ENCODE peak calls at places on chromosomes 3 and 15, in seven cellular contexts. One of them, this sample, is unnamed.

GRCh38 chr15:35583863-35584528 is 38.0 kb upstream of the DPH6 start:
- DNase-seq in cardiac muscle cell: peak; percentile 68
- DNase-seq in endothelial cell of umbilical vein: no peak
- DNase-seq in ascending aorta: no peak
- DNase-seq in H9: no peak
- DNase-seq in OCI-LY7: no peak
- DNase-seq in adrenal gland: peak; percentile 65
- DNase-seq in this sample: no peak

GRCh38 chr3:128845119-128845518 is 34.3 kb upstream of the ACAD9 start:
- DNase-seq in cardiac muscle cell: no peak
- DNase-seq in endothelial cell of umbilical vein: no peak
- DNase-seq in ascending aorta: no peak
- DNase-seq in H9: peak; percentile 73
- DNase-seq in OCI-LY7: peak; percentile 39
- DNase-seq in adrenal gland: no peak
- DNase-seq in this sample: no peak

GRCh38 chr15:74725241-74725774 is at the start of gene CYP1A1:
- DNase-seq in cardiac muscle cell: peak; percentile 3
- DNase-seq in endothelial cell of umbilical vein: no peak
- DNase-seq in ascending aorta: no peak
- DNase-seq in H9: peak; percentile 66
- DNase-seq in OCI-LY7: no peak
- DNase-seq in adrenal gland: peak; percentile 47
- DNase-seq in this sample: peak; percentile 67

GRCh38 chr3:112027839-112028238 is 6.7 kb upstream of the TMPRSS7 start:
- DNase-seq in cardiac muscle cell: peak; percentile 15
- DNase-seq in endothelial cell of umbilical vein: no peak
- DNase-seq in ascending aorta: no peak
- DNase-seq in H9: no peak
- DNase-seq in OCI-LY7: no peak
- DNase-seq in adrenal gland: peak; percentile 87
- DNase-seq in this sample: no peak

GRCh38 chr15:101689901-101690300 is 34.4 kb downstream of the TARS3 start:
- DNase-seq in cardiac muscle cell: peak; percentile 28
- DNase-seq in endothelial cell of umbilical vein: no peak
- DNase-seq in ascending aorta: no peak
- DNase-seq in H9: no peak
- DNase-seq in OCI-LY7: no peak
- DNase-seq in adrenal gland: peak; percentile 72
- DNase-seq in this sample: no peak

GRCh38 chr3:185820973-185821758 is 3.7 kb downstream of the IGF2BP2 start:
- DNase-seq in cardiac muscle cell: peak; percentile 84
- DNase-seq in endothelial cell of umbilical vein: peak; percentile 82
- DNase-seq in ascending aorta: no peak
- DNase-seq in H9: no peak
- DNase-seq in OCI-LY7: no peak
- DNase-seq in adrenal gland: no peak
- DNase-seq in this sample: no peak

GRCh38 chr3:185759523-185759922 is 65.3 kb downstream of the IGF2BP2 start:
- DNase-seq in cardiac muscle cell: no peak
- DNase-seq in endothelial cell of umbilical vein: no peak
- DNase-seq in ascending aorta: no peak
- DNase-seq in H9: no peak
- DNase-seq in OCI-LY7: no peak
- DNase-seq in adrenal gland: no peak
- DNase-seq in this sample: no peak

GRCh38 chr3:33089515-33089914 is 7.4 kb downstream of the GLB1 start:
- DNase-seq in cardiac muscle cell: no peak
- DNase-seq in endothelial cell of umbilical vein: no peak
- DNase-seq in ascending aorta: no peak
- DNase-seq in H9: no peak
- DNase-seq in OCI-LY7: peak; percentile 39
- DNase-seq in adrenal gland: no peak
- DNase-seq in this sample: no peak

GRCh38 chr15:51094606-51095569 is at the start of gene TNFAIP8L3:
- DNase-seq in cardiac muscle cell: peak; percentile 49
- DNase-seq in endothelial cell of umbilical vein: peak; percentile 53
- DNase-seq in ascending aorta: no peak
- DNase-seq in H9: peak; percentile 46
- DNase-seq in OCI-LY7: no peak
- DNase-seq in adrenal gland: no peak
- DNase-seq in this sample: no peak

GRCh38 chr15:90681480-90681879 is 35.7 kb upstream of the BLM start:
- DNase-seq in cardiac muscle cell: peak; percentile 84
- DNase-seq in endothelial cell of umbilical vein: peak; percentile 28
- DNase-seq in ascending aorta: no peak
- DNase-seq in H9: no peak
- DNase-seq in OCI-LY7: no peak
- DNase-seq in adrenal gland: no peak
- DNase-seq in this sample: no peak

GRCh38 chr15:82805994-82806406 is at the start of gene FSD2:
- DNase-seq in cardiac muscle cell: no peak
- DNase-seq in endothelial cell of umbilical vein: no peak
- DNase-seq in ascending aorta: no peak
- DNase-seq in H9: no peak
- DNase-seq in OCI-LY7: peak; percentile 89
- DNase-seq in adrenal gland: no peak
- DNase-seq in this sample: no peak

GRCh38 chr15:82810061-82810862 is 834 bp downstream of the WHAMM start:
- DNase-seq in cardiac muscle cell: peak; percentile 77
- DNase-seq in endothelial cell of umbilical vein: peak; percentile 60
- DNase-seq in ascending aorta: no peak
- DNase-seq in H9: peak; percentile 35
- DNase-seq in OCI-LY7: peak; percentile 64
- DNase-seq in adrenal gland: peak; percentile 62
- DNase-seq in this sample: peak; percentile 63

GRCh38 chr15:82809308-82810060 is at the start of gene WHAMM:
- DNase-seq in cardiac muscle cell: peak; percentile 99
- DNase-seq in endothelial cell of umbilical vein: peak; percentile 98
- DNase-seq in ascending aorta: peak; percentile 99
- DNase-seq in H9: peak; percentile 97
- DNase-seq in OCI-LY7: peak; percentile 97
- DNase-seq in adrenal gland: peak; percentile 99
- DNase-seq in this sample: peak; percentile 97

GRCh38 chr15:82808634-82809041 is 790 bp upstream of the WHAMM start:
- DNase-seq in cardiac muscle cell: no peak
- DNase-seq in endothelial cell of umbilical vein: no peak
- DNase-seq in ascending aorta: no peak
- DNase-seq in H9: no peak
- DNase-seq in OCI-LY7: peak; percentile 72
- DNase-seq in adrenal gland: no peak
- DNase-seq in this sample: no peak

DNA sequence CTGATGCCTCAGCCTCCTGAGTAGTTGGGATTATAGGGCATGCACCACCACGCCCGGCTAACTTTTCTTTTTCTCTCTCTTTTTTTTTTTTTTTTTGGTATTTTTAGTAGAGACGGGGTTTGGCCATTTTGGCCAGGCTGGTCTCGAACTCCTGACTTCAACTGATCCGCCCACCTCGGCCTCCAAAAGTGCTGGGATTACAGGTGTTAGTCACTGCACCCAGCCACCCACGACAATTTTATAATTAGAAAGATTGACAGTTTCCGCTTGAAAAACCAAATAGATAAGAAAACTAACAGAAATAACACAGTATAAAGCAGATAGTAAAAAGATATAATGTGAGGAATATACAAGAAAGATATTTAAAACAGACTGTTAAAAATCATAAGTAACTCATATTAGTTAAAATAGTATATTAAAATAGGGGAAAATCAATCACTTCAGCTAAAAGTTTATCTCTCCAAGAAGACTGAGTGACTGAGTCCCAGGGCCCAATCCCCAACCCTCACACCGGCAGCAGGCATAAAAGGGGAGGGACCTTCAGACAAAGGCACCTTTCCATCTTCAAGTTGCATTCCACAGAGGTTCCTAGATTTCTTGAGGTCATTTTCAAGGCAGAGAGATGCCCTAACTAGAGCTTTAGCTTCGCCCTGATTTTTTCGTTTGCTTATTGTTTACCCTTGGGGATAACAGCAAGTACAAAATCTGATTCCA is 1.4 kb upstream of the WHAMM start:
- DNase-seq in cardiac muscle cell: no peak
- DNase-seq in endothelial cell of umbilical vein: no peak
- DNase-seq in ascending aorta: no peak
- DNase-seq in H9: no peak
- DNase-seq in OCI-LY7: peak; percentile 57
- DNase-seq in adrenal gland: no peak
- DNase-seq in this sample: no peak
- H3K4me1 ChIP-seq in cardiac muscle cell: peaks cover 45% of the 10 kb centered on the region
- H3K4me1 ChIP-seq in endothelial cell of umbilical vein: no peaks in the 10 kb centered on the region
- H3K4me1 ChIP-seq in ascending aorta: peaks cover 16% of the 10 kb centered on the region
- H3K4me1 ChIP-seq in H9: no peaks in the 10 kb centered on the region
- H3K4me1 ChIP-seq in OCI-LY7: peaks cover 63% of the 10 kb centered on the region
- H3K4me1 ChIP-seq in adrenal gland: peaks cover 27% of the 10 kb centered on the region
- H3K4me1 ChIP-seq in this sample: peaks cover 30% of the 10 kb centered on the region

GRCh38 chr3:70069557-70069956 is 70.0 kb downstream of the SAMMSON start:
- DNase-seq in cardiac muscle cell: no peak
- DNase-seq in endothelial cell of umbilical vein: no peak
- DNase-seq in ascending aorta: no peak
- DNase-seq in H9: no peak
- DNase-seq in OCI-LY7: no peak
- DNase-seq in adrenal gland: no peak
- DNase-seq in this sample: no peak

GRCh38 chr3:70072754-70073153 is 73.2 kb downstream of the SAMMSON start:
- DNase-seq in cardiac muscle cell: no peak
- DNase-seq in endothelial cell of umbilical vein: no peak
- DNase-seq in ascending aorta: no peak
- DNase-seq in H9: no peak
- DNase-seq in OCI-LY7: no peak
- DNase-seq in adrenal gland: no peak
- DNase-seq in this sample: no peak

GRCh38 chr3:70067860-70068479 is 68.4 kb downstream of the SAMMSON start:
- DNase-seq in cardiac muscle cell: peak; percentile 58
- DNase-seq in endothelial cell of umbilical vein: no peak
- DNase-seq in ascending aorta: no peak
- DNase-seq in H9: no peak
- DNase-seq in OCI-LY7: no peak
- DNase-seq in adrenal gland: no peak
- DNase-seq in this sample: no peak

GRCh38 chr3:70071138-70071537 is 71.6 kb downstream of the SAMMSON start:
- DNase-seq in cardiac muscle cell: no peak
- DNase-seq in endothelial cell of umbilical vein: no peak
- DNase-seq in ascending aorta: no peak
- DNase-seq in H9: no peak
- DNase-seq in OCI-LY7: no peak
- DNase-seq in adrenal gland: no peak
- DNase-seq in this sample: no peak

DNA sequence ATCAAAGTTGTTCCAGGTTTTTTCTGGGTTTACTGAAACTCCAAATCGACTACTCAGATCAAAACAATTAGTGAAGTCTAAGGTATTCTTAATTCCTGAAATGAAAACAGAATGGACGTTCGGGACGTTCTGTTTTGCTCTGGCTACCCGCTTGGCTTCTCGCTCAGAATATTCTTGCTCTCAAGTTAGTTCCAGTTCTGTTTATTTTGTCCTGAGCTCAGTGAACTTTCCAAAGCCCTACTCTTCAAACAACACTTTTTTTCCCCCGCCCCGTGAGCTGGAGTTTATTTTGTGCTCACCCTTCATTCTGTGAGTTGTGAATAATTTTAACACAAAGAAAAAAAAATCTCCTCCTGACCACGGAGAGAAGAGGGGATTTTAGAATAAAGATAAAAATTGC is 72.6 kb downstream of the SAMMSON start:
- DNase-seq in cardiac muscle cell: no peak
- DNase-seq in endothelial cell of umbilical vein: peak; percentile 12
- DNase-seq in ascending aorta: no peak
- DNase-seq in H9: no peak
- DNase-seq in OCI-LY7: no peak
- DNase-seq in adrenal gland: no peak
- DNase-seq in this sample: no peak
- H3K27ac ChIP-seq in cardiac muscle cell: no peak overlapping the region
- H3K27ac ChIP-seq in endothelial cell of umbilical vein: no peak overlapping the region
- H3K27ac ChIP-seq in ascending aorta: peak overlapping the region; percentile 66
- H3K27ac ChIP-seq in H9: peak overlapping the region; percentile 52
- H3K27ac ChIP-seq in OCI-LY7: no peak overlapping the region
- H3K27ac ChIP-seq in adrenal gland: no peak overlapping the region
- H3K27ac ChIP-seq in this sample: no peak overlapping the region

DNA sequence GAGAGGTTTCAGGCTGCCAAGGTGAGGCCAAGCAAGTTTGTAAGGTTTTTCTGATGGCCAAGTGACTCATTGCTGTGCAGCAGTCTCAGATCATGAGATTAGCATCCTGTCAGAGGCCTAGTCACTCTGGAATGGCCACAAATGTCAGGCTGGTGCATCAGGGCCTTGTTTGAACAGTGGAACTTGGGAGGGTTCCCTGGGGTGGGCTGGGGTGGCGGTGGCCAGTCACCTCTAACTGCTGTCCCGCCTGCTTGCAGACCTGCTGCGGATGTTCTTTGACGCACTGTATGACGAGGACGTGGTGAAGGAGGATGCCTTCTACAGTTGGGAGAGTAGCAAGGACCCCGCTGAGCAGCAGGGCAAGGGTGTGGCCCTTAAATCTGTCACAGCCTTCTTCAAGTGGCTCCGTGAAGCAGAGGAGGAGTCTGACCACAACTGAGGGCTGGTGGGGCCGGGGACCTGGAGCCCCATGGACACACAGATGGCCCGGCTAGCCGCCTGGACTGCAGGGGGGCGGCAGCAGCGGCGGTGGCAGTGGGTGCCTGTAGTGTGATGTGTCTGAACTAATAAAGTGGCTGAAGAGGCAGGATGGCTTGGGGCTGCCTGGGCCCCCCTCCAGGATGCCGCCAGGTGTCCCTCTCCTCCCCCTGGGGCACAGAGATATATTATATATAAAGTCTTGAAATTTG is 2.8 kb upstream of the FAM131A start:
- DNase-seq in cardiac muscle cell: no peak
- DNase-seq in endothelial cell of umbilical vein: peak; percentile 53
- DNase-seq in ascending aorta: no peak
- DNase-seq in H9: no peak
- DNase-seq in OCI-LY7: no peak
- DNase-seq in adrenal gland: peak; percentile 79
- DNase-seq in this sample: no peak
- H3K4me1 ChIP-seq in cardiac muscle cell: peaks cover 5% of the 10 kb centered on the region
- H3K4me1 ChIP-seq in endothelial cell of umbilical vein: peaks cover 75% of the 10 kb centered on the region
- H3K4me1 ChIP-seq in ascending aorta: peaks cover 13% of the 10 kb centered on the region
- H3K4me1 ChIP-seq in H9: no peaks in the 10 kb centered on the region
- H3K4me1 ChIP-seq in OCI-LY7: peaks cover 8% of the 10 kb centered on the region
- H3K4me1 ChIP-seq in adrenal gland: peaks cover 37% of the 10 kb centered on the region
- H3K4me1 ChIP-seq in this sample: peaks cover 32% of the 10 kb centered on the region

GRCh38 chr15:72180771-72181324 is 16.7 kb downstream of the GRAMD2A start:
- DNase-seq in cardiac muscle cell: no peak
- DNase-seq in endothelial cell of umbilical vein: no peak
- DNase-seq in ascending aorta: no peak
- DNase-seq in H9: no peak
- DNase-seq in OCI-LY7: no peak
- DNase-seq in adrenal gland: no peak
- DNase-seq in this sample: no peak

GRCh38 chr15:72182673-72183072 is 14.9 kb downstream of the GRAMD2A start:
- DNase-seq in cardiac muscle cell: peak; percentile 18
- DNase-seq in endothelial cell of umbilical vein: no peak
- DNase-seq in ascending aorta: no peak
- DNase-seq in H9: no peak
- DNase-seq in OCI-LY7: no peak
- DNase-seq in adrenal gland: no peak
- DNase-seq in this sample: no peak

GRCh38 chr15:72184165-72184811 is 13.3 kb downstream of the GRAMD2A start:
- DNase-seq in cardiac muscle cell: peak; percentile 39
- DNase-seq in endothelial cell of umbilical vein: no peak
- DNase-seq in ascending aorta: no peak
- DNase-seq in H9: peak; percentile 74
- DNase-seq in OCI-LY7: no peak
- DNase-seq in adrenal gland: no peak
- DNase-seq in this sample: peak; percentile 87

GRCh38 chr15:72182244-72182643 is 15.3 kb downstream of the GRAMD2A start:
- DNase-seq in cardiac muscle cell: no peak
- DNase-seq in endothelial cell of umbilical vein: no peak
- DNase-seq in ascending aorta: no peak
- DNase-seq in H9: no peak
- DNase-seq in OCI-LY7: no peak
- DNase-seq in adrenal gland: no peak
- DNase-seq in this sample: no peak

GRCh38 chr15:72183781-72184164 is 13.8 kb downstream of the GRAMD2A start:
- DNase-seq in cardiac muscle cell: no peak
- DNase-seq in endothelial cell of umbilical vein: no peak
- DNase-seq in ascending aorta: no peak
- DNase-seq in H9: no peak
- DNase-seq in OCI-LY7: no peak
- DNase-seq in adrenal gland: no peak
- DNase-seq in this sample: no peak
- H3K27ac ChIP-seq in cardiac muscle cell: no peak overlapping the region
- H3K27ac ChIP-seq in endothelial cell of umbilical vein: no peak overlapping the region
- H3K27ac ChIP-seq in ascending aorta: no peak overlapping the region
- H3K27ac ChIP-seq in H9: no peak overlapping the region
- H3K27ac ChIP-seq in OCI-LY7: no peak overlapping the region
- H3K27ac ChIP-seq in adrenal gland: no peak overlapping the region
- H3K27ac ChIP-seq in this sample: peak overlapping the region; percentile 86

This sample was measured in lower lobe of right lung.